ENCODE peak calls at places on chromosome 20, in eight cellular contexts. One of them, this sample, is unnamed.
A peak's percentile ranks its signal among the peaks of the same experiment; 100 is the strongest.

GRCh38 chr20:48933017-48933766 is 11.7 kb downstream of the ARFGEF2 start:
- DNase-seq in upper lobe of left lung: no peak
- DNase-seq in HCT116: no peak
- DNase-seq in esophagus squamous epithelium: no peak
- DNase-seq in A673: no peak
- DNase-seq in OCI-LY7: no peak
- DNase-seq in hepatocyte: peak; percentile 18
- DNase-seq in epithelial cell of esophagus: no peak
- DNase-seq in this sample: no peak

GRCh38 chr20:31974975-31975481 is 7.1 kb downstream of the XKR7 start:
- DNase-seq in upper lobe of left lung: peak; percentile 47
- DNase-seq in HCT116: no peak
- DNase-seq in esophagus squamous epithelium: no peak
- DNase-seq in A673: no peak
- DNase-seq in OCI-LY7: no peak
- DNase-seq in hepatocyte: no peak
- DNase-seq in epithelial cell of esophagus: no peak
- DNase-seq in this sample: no peak

GRCh38 chr20:11271920-11272594 is 598.3 kb upstream of the JAG1 start:
- DNase-seq in upper lobe of left lung: peak; percentile 40
- DNase-seq in HCT116: no peak
- DNase-seq in esophagus squamous epithelium: no peak
- DNase-seq in A673: no peak
- DNase-seq in OCI-LY7: no peak
- DNase-seq in hepatocyte: no peak
- DNase-seq in epithelial cell of esophagus: no peak
- DNase-seq in this sample: no peak

GRCh38 chr20:14566505-14566904 is 229.1 kb upstream of the FLRT3 start:
- DNase-seq in upper lobe of left lung: no peak
- DNase-seq in HCT116: no peak
- DNase-seq in esophagus squamous epithelium: no peak
- DNase-seq in A673: no peak
- DNase-seq in OCI-LY7: no peak
- DNase-seq in hepatocyte: peak; percentile 34
- DNase-seq in epithelial cell of esophagus: peak; percentile 48
- DNase-seq in this sample: no peak

GRCh38 chr20:36919715-36920333 is 31.7 kb downstream of the SAMHD1 start:
- DNase-seq in upper lobe of left lung: no peak
- DNase-seq in HCT116: peak; percentile 49
- DNase-seq in esophagus squamous epithelium: no peak
- DNase-seq in A673: peak; percentile 65
- DNase-seq in OCI-LY7: peak; percentile 70
- DNase-seq in hepatocyte: peak; percentile 72
- DNase-seq in epithelial cell of esophagus: peak; percentile 68
- DNase-seq in this sample: no peak

GRCh38 chr20:46784450-46785127 is 75.1 kb downstream of the SLC2A10 start:
- DNase-seq in upper lobe of left lung: no peak
- DNase-seq in HCT116: no peak
- DNase-seq in esophagus squamous epithelium: no peak
- DNase-seq in A673: no peak
- DNase-seq in OCI-LY7: no peak
- DNase-seq in hepatocyte: no peak
- DNase-seq in epithelial cell of esophagus: no peak
- DNase-seq in this sample: no peak

GRCh38 chr20:44969320-44969879 is 3.1 kb downstream of the STK4 start:
- DNase-seq in upper lobe of left lung: no peak
- DNase-seq in HCT116: no peak
- DNase-seq in esophagus squamous epithelium: no peak
- DNase-seq in A673: no peak
- DNase-seq in OCI-LY7: no peak
- DNase-seq in hepatocyte: no peak
- DNase-seq in epithelial cell of esophagus: peak; percentile 16
- DNase-seq in this sample: no peak

GRCh38 chr20:18058661-18059467 is 1.1 kb upstream of the OVOL2 start:
- DNase-seq in upper lobe of left lung: peak; percentile 86
- DNase-seq in HCT116: peak; percentile 16
- DNase-seq in esophagus squamous epithelium: no peak
- DNase-seq in A673: no peak
- DNase-seq in OCI-LY7: no peak
- DNase-seq in hepatocyte: peak; percentile 47
- DNase-seq in epithelial cell of esophagus: peak; percentile 27
- DNase-seq in this sample: peak; percentile 52

GRCh38 chr20:58271596-58272460 is 37.7 kb upstream of the RAB22A start:
- DNase-seq in upper lobe of left lung: no peak
- DNase-seq in HCT116: no peak
- DNase-seq in esophagus squamous epithelium: no peak
- DNase-seq in A673: peak; percentile 36
- DNase-seq in OCI-LY7: no peak
- DNase-seq in hepatocyte: no peak
- DNase-seq in epithelial cell of esophagus: no peak
- DNase-seq in this sample: no peak

GRCh38 chr20:44495802-44496481 is 20.3 kb downstream of the TTPAL start:
- DNase-seq in upper lobe of left lung: no peak
- DNase-seq in HCT116: peak; percentile 77
- DNase-seq in esophagus squamous epithelium: no peak
- DNase-seq in A673: no peak
- DNase-seq in OCI-LY7: no peak
- DNase-seq in hepatocyte: peak; percentile 27
- DNase-seq in epithelial cell of esophagus: peak; percentile 99
- DNase-seq in this sample: no peak

GRCh38 chr20:43993552-43993951 is 78.9 kb downstream of the TOX2 start:
- DNase-seq in upper lobe of left lung: no peak
- DNase-seq in HCT116: no peak
- DNase-seq in esophagus squamous epithelium: no peak
- DNase-seq in A673: no peak
- DNase-seq in OCI-LY7: no peak
- DNase-seq in hepatocyte: no peak
- DNase-seq in epithelial cell of esophagus: no peak
- DNase-seq in this sample: no peak

GRCh38 chr20:6017467-6017866 is 36.4 kb downstream of the LRRN4 start:
- DNase-seq in upper lobe of left lung: no peak
- DNase-seq in HCT116: no peak
- DNase-seq in esophagus squamous epithelium: no peak
- DNase-seq in A673: no peak
- DNase-seq in OCI-LY7: no peak
- DNase-seq in hepatocyte: no peak
- DNase-seq in epithelial cell of esophagus: no peak
- DNase-seq in this sample: no peak

GRCh38 chr20:42192321-42192720 is 574.1 kb upstream of the CHD6 start:
- DNase-seq in upper lobe of left lung: no peak
- DNase-seq in HCT116: no peak
- DNase-seq in esophagus squamous epithelium: no peak
- DNase-seq in A673: no peak
- DNase-seq in OCI-LY7: no peak
- DNase-seq in hepatocyte: no peak
- DNase-seq in epithelial cell of esophagus: no peak
- DNase-seq in this sample: no peak

DNA sequence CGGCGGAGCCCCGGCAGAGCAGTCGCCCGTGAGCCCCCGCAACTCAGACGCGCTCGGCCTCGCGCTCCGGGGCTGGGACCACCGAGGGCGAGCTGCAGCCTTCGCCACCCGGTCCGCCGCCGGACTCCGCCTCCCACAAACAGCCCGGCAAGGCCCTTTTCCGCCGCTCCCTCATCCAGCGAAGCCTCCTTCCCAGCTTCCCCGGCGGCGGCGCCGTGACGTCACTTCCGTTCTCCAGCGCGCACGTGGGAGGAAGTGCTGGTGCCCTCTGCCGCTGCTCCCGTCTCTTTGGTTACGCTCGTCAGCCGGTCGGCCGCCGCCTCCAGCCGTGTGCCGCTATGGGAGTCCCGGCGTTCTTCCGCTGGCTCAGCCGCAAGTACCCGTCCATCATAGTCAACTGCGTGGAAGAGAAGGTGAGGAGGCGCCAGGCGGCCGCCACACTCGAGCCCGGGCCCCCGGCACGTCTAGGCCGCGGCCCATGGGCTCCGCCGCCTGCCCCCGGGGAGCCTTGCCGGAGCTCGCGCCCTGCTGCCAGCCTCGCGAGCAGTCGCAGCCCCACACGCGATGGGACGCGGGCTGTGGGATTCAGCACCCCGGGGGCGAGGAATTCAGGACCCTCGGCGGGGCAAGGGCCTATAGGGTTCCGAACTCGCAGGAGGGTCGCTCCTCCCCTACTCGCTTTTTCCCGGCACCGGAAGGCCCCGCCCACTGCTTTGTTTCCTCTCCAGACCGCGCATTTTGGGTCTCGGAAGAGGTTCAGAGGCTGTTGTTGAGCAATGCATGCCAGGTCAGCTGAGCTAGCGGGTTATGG is at the start of gene XRN2:
- DNase-seq in upper lobe of left lung: peak; percentile 100
- DNase-seq in HCT116: peak; percentile 86
- DNase-seq in esophagus squamous epithelium: peak; percentile 64
- DNase-seq in A673: peak; percentile 96
- DNase-seq in OCI-LY7: peak; percentile 93
- DNase-seq in hepatocyte: peak; percentile 97
- DNase-seq in epithelial cell of esophagus: peak; percentile 97
- DNase-seq in this sample: peak; percentile 89
- TF ChIP-seq CTCF in upper lobe of left lung: peak; percentile 28
- TF ChIP-seq CTCF in HCT116: no peak
- TF ChIP-seq CTCF in esophagus squamous epithelium: no peak
- TF ChIP-seq CTCF in A673: no peak
- TF ChIP-seq CTCF in OCI-LY7: no peak
- TF ChIP-seq CTCF in hepatocyte: no peak
- TF ChIP-seq CTCF in epithelial cell of esophagus: no peak
- TF ChIP-seq CTCF in this sample: peak; percentile 9

DNA sequence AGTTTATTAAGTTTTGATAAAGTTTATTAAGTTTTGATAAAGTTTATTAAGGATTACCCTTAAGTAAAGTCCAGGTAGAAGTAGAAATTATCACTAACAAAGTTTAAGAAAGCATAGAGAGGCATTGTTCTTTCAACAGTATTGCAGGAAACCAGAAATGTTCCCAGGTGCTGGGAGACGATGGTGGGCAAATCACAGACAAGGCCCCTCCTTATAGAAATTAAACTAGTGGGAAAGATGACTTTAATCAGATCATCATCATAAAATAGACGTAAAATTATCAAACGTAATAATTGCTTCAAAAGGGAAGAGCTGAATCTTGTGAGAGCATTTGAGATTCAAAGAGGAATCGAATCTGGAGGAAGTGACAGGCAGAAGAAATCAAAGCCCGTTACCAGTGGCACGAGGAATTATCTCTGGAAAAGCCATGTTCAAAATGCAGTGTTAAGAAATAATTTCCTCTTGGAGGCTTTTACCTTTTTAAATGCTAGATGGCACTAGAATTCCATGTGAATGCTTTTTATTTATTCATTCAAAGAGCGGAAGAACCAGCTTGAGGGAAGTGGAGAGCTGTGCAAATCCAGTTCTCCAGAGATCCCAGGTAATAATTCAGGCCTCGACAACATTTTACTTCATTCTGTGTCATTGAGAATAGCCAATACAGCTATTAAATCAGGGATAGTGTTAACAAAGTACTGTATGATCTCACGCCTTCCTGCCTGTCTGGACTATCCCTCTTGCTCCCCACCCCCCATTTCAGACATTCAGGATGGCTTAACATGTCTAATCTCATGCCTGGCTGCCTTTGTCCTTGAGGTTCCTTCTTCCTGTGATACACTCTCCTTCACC is 1.0 kb upstream of the APMAP start:
- DNase-seq in upper lobe of left lung: no peak
- DNase-seq in HCT116: no peak
- DNase-seq in esophagus squamous epithelium: no peak
- DNase-seq in A673: peak; percentile 70
- DNase-seq in OCI-LY7: peak; percentile 40
- DNase-seq in hepatocyte: peak; percentile 42
- DNase-seq in epithelial cell of esophagus: peak; percentile 65
- DNase-seq in this sample: no peak
- TF ChIP-seq CTCF in upper lobe of left lung: peak; percentile 35
- TF ChIP-seq CTCF in HCT116: peak; percentile 49
- TF ChIP-seq CTCF in esophagus squamous epithelium: peak; percentile 45
- TF ChIP-seq CTCF in A673: peak; percentile 50
- TF ChIP-seq CTCF in OCI-LY7: peak; percentile 64
- TF ChIP-seq CTCF in hepatocyte: peak; percentile 39
- TF ChIP-seq CTCF in epithelial cell of esophagus: peak; percentile 49
- TF ChIP-seq CTCF in this sample: peak; percentile 20

GRCh38 chr20:62019881-62020492 is 45.7 kb downstream of the TAF4 start:
- DNase-seq in upper lobe of left lung: peak; percentile 61
- DNase-seq in HCT116: no peak
- DNase-seq in esophagus squamous epithelium: no peak
- DNase-seq in A673: no peak
- DNase-seq in OCI-LY7: no peak
- DNase-seq in hepatocyte: no peak
- DNase-seq in epithelial cell of esophagus: no peak
- DNase-seq in this sample: no peak

GRCh38 chr20:62020935-62021701 is 44.6 kb downstream of the TAF4 start:
- DNase-seq in upper lobe of left lung: peak; percentile 89
- DNase-seq in HCT116: no peak
- DNase-seq in esophagus squamous epithelium: no peak
- DNase-seq in A673: no peak
- DNase-seq in OCI-LY7: no peak
- DNase-seq in hepatocyte: no peak
- DNase-seq in epithelial cell of esophagus: no peak
- DNase-seq in this sample: no peak

GRCh38 chr20:62023935-62024334 is 41.7 kb downstream of the TAF4 start:
- DNase-seq in upper lobe of left lung: no peak
- DNase-seq in HCT116: no peak
- DNase-seq in esophagus squamous epithelium: no peak
- DNase-seq in A673: no peak
- DNase-seq in OCI-LY7: no peak
- DNase-seq in hepatocyte: no peak
- DNase-seq in epithelial cell of esophagus: no peak
- DNase-seq in this sample: no peak

GRCh38 chr20:62021794-62022419 is 43.8 kb downstream of the TAF4 start:
- DNase-seq in upper lobe of left lung: peak; percentile 63
- DNase-seq in HCT116: no peak
- DNase-seq in esophagus squamous epithelium: no peak
- DNase-seq in A673: no peak
- DNase-seq in OCI-LY7: no peak
- DNase-seq in hepatocyte: no peak
- DNase-seq in epithelial cell of esophagus: no peak
- DNase-seq in this sample: no peak

DNA sequence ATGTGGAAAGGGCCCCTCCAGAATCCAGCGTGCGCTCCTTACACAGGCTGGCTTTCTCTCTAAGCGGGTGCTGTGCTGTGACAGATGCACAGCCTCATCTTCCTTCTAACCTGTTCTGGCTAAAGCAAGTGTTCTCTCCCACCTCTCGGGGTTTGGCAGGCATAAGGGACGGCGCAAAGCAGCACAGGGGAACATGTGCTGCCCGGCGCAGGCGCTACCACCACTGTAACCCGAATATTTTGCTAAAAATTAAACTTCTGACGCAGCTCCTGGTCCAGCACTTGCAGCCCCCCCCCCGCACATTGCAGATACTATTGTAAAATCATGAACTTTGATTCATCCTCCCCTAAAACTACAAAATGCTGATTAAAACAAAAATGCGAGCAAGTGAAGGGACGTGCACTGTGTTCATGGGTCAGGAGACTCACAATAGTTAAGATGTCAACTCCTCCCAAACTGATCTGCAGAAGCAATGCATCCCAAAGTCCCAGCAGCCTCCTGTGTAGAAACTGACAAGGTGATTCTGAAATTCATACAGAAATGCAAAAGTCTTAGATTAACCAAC is 43.0 kb downstream of the TAF4 start:
- DNase-seq in upper lobe of left lung: no peak
- DNase-seq in HCT116: no peak
- DNase-seq in esophagus squamous epithelium: no peak
- DNase-seq in A673: no peak
- DNase-seq in OCI-LY7: no peak
- DNase-seq in hepatocyte: no peak
- DNase-seq in epithelial cell of esophagus: no peak
- DNase-seq in this sample: no peak
- TF ChIP-seq CTCF in upper lobe of left lung: no peak
- TF ChIP-seq CTCF in HCT116: no peak
- TF ChIP-seq CTCF in esophagus squamous epithelium: no peak
- TF ChIP-seq CTCF in A673: no peak
- TF ChIP-seq CTCF in OCI-LY7: no peak
- TF ChIP-seq CTCF in hepatocyte: no peak
- TF ChIP-seq CTCF in epithelial cell of esophagus: no peak
- TF ChIP-seq CTCF in this sample: no peak

GRCh38 chr20:16816192-16816591 is 68.0 kb downstream of the OTOR start:
- DNase-seq in upper lobe of left lung: no peak
- DNase-seq in HCT116: no peak
- DNase-seq in esophagus squamous epithelium: no peak
- DNase-seq in A673: no peak
- DNase-seq in OCI-LY7: no peak
- DNase-seq in hepatocyte: no peak
- DNase-seq in epithelial cell of esophagus: no peak
- DNase-seq in this sample: no peak
- TF ChIP-seq CTCF in upper lobe of left lung: no peak
- TF ChIP-seq CTCF in HCT116: no peak
- TF ChIP-seq CTCF in esophagus squamous epithelium: no peak
- TF ChIP-seq CTCF in A673: no peak
- TF ChIP-seq CTCF in OCI-LY7: no peak
- TF ChIP-seq CTCF in hepatocyte: no peak
- TF ChIP-seq CTCF in epithelial cell of esophagus: no peak
- TF ChIP-seq CTCF in this sample: no peak

This sample was measured in progenitor cell of endocrine pancreas.